ENCODE peak calls at places on chromosomes 13 and 19, in nine cellular contexts. H, S, F, O, U, X, D, I and J are unnamed samples.

GRCh38 chr13:41457589-41458186 is 338 bp downstream of the RGCC start:
- DNase-seq in H (no peak), S (no peak), F (no peak), O (no peak), U (no peak), X (no peak), D (no peak), I (no peak), J (no peak)

GRCh38 chr19:35446194-35446593 is 1.9 kb upstream of the FFAR2 start:
- DNase-seq in H (peak), S (no peak), F (no peak), O (no peak), U (no peak), X (no peak), D (no peak), I (no peak), J (no peak)

GRCh38 chr13:95553614-95554385 is 1.3 kb downstream of the CLDN10 start:
- DNase-seq in H (no peak), S (peak), F (no peak), O (no peak), U (peak), X (no peak), D (no peak), I (no peak), J (no peak)

GRCh38 chr19:42471554-42472249 is 29.0 kb upstream of the CXCL17 start:
- DNase-seq in H (no peak), S (peak), F (no peak), O (no peak), U (peak), X (no peak), D (no peak), I (no peak), J (no peak)

GRCh38 chr19:14416743-14417214 is 2.4 kb downstream of the DDX39A start:
- DNase-seq in H (no peak), S (peak), F (no peak), O (no peak), U (no peak), X (no peak), D (no peak), I (peak), J (no peak)

GRCh38 chr19:40718774-40719391 is 2.0 kb downstream of the ITPKC start:
- DNase-seq in H (no peak), S (peak), F (no peak), O (no peak), U (peak), X (no peak), D (no peak), I (peak), J (no peak)

GRCh38 chr13:42990991-42991891 is 800 bp downstream of the EPSTI1 start:
- DNase-seq in H (no peak), S (no peak), F (no peak), O (no peak), U (no peak), X (no peak), D (no peak), I (no peak), J (no peak)

GRCh38 chr13:99217461-99218101 is 16.9 kb downstream of the UBAC2 start:
- DNase-seq in H (no peak), S (no peak), F (no peak), O (no peak), U (no peak), X (no peak), D (peak), I (no peak), J (no peak)

GRCh38 chr13:110759710-110760109 is 46.2 kb downstream of the ING1 start:
- DNase-seq in H (no peak), S (peak), F (no peak), O (no peak), U (no peak), X (no peak), D (no peak), I (no peak), J (no peak)

GRCh38 chr13:74820809-74821208 is 661.2 kb downstream of the TBC1D4 start:
- DNase-seq in H (no peak), S (no peak), F (no peak), O (no peak), U (no peak), X (no peak), D (no peak), I (no peak), J (no peak)

GRCh38 chr13:95624020-95624419 is 20.5 kb downstream of the DZIP1 start:
- DNase-seq in H (no peak), S (peak), F (no peak), O (no peak), U (peak), X (peak), D (peak), I (no peak), J (no peak)

GRCh38 chr13:27425151-27425917 is 915 bp downstream of the GTF3A start:
- DNase-seq in H (no peak), S (no peak), F (no peak), O (no peak), U (no peak), X (no peak), D (no peak), I (no peak), J (no peak)

GRCh38 chr19:412356-413355 is 3.7 kb upstream of the C2CD4C start:
- DNase-seq in H (no peak), S (no peak), F (no peak), O (no peak), U (no peak), X (no peak), D (no peak), I (peak), J (no peak)

GRCh38 chr19:53985863-53986262 is 5.6 kb upstream of the CACNG6 start:
- DNase-seq in H (no peak), S (no peak), F (no peak), O (no peak), U (no peak), X (no peak), D (no peak), I (no peak), J (no peak)

GRCh38 chr13:92739306-92739818 is 487.2 kb upstream of the GPC6 start:
- DNase-seq in H (no peak), S (no peak), F (no peak), O (no peak), U (no peak), X (no peak), D (no peak), I (no peak), J (no peak)

GRCh38 chr13:95385373-95385772 is 84.1 kb upstream of the ABCC4 start:
- DNase-seq in H (no peak), S (no peak), F (no peak), O (no peak), U (no peak), X (no peak), D (no peak), I (no peak), J (no peak)

GRCh38 chr19:48090281-48090802 is 20.3 kb downstream of the PLA2G4C start:
- DNase-seq in H (no peak), S (no peak), F (no peak), O (no peak), U (no peak), X (no peak), D (no peak), I (no peak), J (peak)

GRCh38 chr19:27966390-27966816 is 1246.5 kb downstream of the UQCRFS1 start:
- DNase-seq in H (no peak), S (peak), F (no peak), O (no peak), U (no peak), X (peak), D (no peak), I (no peak), J (no peak)

GRCh38 chr13:89066868-89067466 is 1395.8 kb downstream of the SLITRK5 start:
- DNase-seq in H (no peak), S (peak), F (no peak), O (no peak), U (peak), X (peak), D (peak), I (no peak), J (no peak)

GRCh38 chr19:1650627-1651009 is 1.8 kb downstream of the TCF3 start:
- DNase-seq in H (peak), S (no peak), F (no peak), O (no peak), U (no peak), X (no peak), D (no peak), I (peak), J (no peak)

GRCh38 chr19:5150902-5151741 is 182.2 kb downstream of the KDM4B start:
- DNase-seq in H (no peak), S (no peak), F (no peak), O (no peak), U (no peak), X (no peak), D (no peak), I (no peak), J (no peak)

GRCh38 chr19:49417090-49417489 is 6.2 kb downstream of the PTH2 start:
- DNase-seq in H (no peak), S (no peak), F (no peak), O (no peak), U (no peak), X (no peak), D (no peak), I (no peak), J (no peak)

GRCh38 chr13:97856001-97856675 is 97.3 kb upstream of the IPO5 start:
- DNase-seq in H (no peak), S (no peak), F (no peak), O (no peak), U (peak), X (no peak), D (no peak), I (peak), J (no peak)

GRCh38 chr13:32911506-32911905 is 104.7 kb upstream of the KL start:
- DNase-seq in H (no peak), S (peak), F (no peak), O (no peak), U (no peak), X (peak), D (peak), I (no peak), J (no peak)